ENCODE peak calls at places on chromosomes 3 and 15, in four cellular contexts. B, Y, W and H are unnamed samples.

GRCh38 chr15:29093065-29093435 is 176.6 kb downstream of the NSMCE3 start:
- DNase-seq in B (no peak), W (no peak), Y (no peak), H (no peak)

GRCh38 chr3:44996556-44996969 is 20.5 kb downstream of the EXOSC7 start:
- DNase-seq in W (no peak), Y (no peak), B (no peak), H (no peak)

GRCh38 chr3:184491011-184491576 is 70.5 kb upstream of the EPHB3 start:
- DNase-seq in W (no peak), Y (no peak), B (no peak), H (no peak)

GRCh38 chr15:95196176-95196915 is 965.0 kb downstream of the MCTP2 start:
- DNase-seq in B (no peak), W (no peak), Y (no peak), H (no peak)

GRCh38 chr3:52783211-52783555 is 5.8 kb downstream of the ITIH1 start:
- DNase-seq in Y (no peak), B (no peak), W (peak; percentile 4), H (no peak)

GRCh38 chr3:1998739-1999138 is 99.9 kb upstream of the CNTN4 start:
- DNase-seq in Y (no peak), W (no peak), B (no peak), H (no peak)

GRCh38 chr15:101115887-101116680 is 135.8 kb downstream of the CHSY1 start:
- DNase-seq in Y (no peak), W (peak; percentile 68), B (no peak), H (no peak)

GRCh38 chr3:73235768-73236167 is 174.3 kb downstream of the EBLN2 start:
- DNase-seq in W (no peak), Y (no peak), B (peak; percentile 39), H (no peak)

GRCh38 chr15:22963546-22964125 is 16.5 kb downstream of the CYFIP1 start:
- DNase-seq in Y (no peak), B (no peak), W (no peak), H (no peak)

GRCh38 chr3:106881177-106881576 is 496.1 kb upstream of the CCDC54 start:
- DNase-seq in Y (no peak), W (no peak), B (no peak), H (no peak)

GRCh38 chr15:90413411-90414379 is 25.7 kb downstream of the IQGAP1 start:
- DNase-seq in B (no peak), Y (no peak), W (no peak), H (no peak)

GRCh38 chr3:46895204-46895660 is 17.7 kb downstream of the PTH1R start:
- DNase-seq in W (peak; percentile 82), Y (peak; percentile 66), B (peak; percentile 67), H (peak; percentile 34)

GRCh38 chr15:98858610-98859023 is 149.0 kb downstream of the PGPEP1L start:
- DNase-seq in B (no peak), W (no peak), Y (no peak), H (no peak)

GRCh38 chr3:124986153-124987143 is 51.9 kb upstream of the MUC13 start:
- DNase-seq in B (peak; percentile 25), Y (no peak), W (no peak), H (no peak)

GRCh38 chr15:89199734-89200133 is 21.6 kb downstream of the RLBP1 start:
- DNase-seq in Y (no peak), W (no peak), B (no peak), H (no peak)

GRCh38 chr15:74380361-74381189 is 13.1 kb upstream of the CYP11A1 start:
- DNase-seq in B (no peak), W (no peak), Y (no peak), H (no peak)

GRCh38 chr3:146550743-146551510 is 6.5 kb upstream of the PLSCR1 start:
- DNase-seq in Y (no peak), W (no peak), B (no peak), H (no peak)

GRCh38 chr3:129615751-129616281 is 9.3 kb upstream of the PLXND1 start:
- DNase-seq in Y (no peak), W (peak; percentile 14), B (no peak), H (no peak)

GRCh38 chr15:56723787-56724186 is 9.5 kb downstream of the ZNF280D start:
- DNase-seq in B (no peak), W (no peak), Y (no peak), H (no peak)

GRCh38 chr3:64157150-64158035 is 67.9 kb downstream of the PRICKLE2 start:
- DNase-seq in Y (no peak), W (no peak), B (no peak), H (no peak)

GRCh38 chr15:67202991-67203390 is 51.5 kb downstream of the AAGAB start:
- DNase-seq in W (no peak), Y (no peak), B (no peak), H (no peak)

GRCh38 chr3:49813497-49814174 is at the start of gene UBA7:
- DNase-seq in B (no peak), Y (no peak), W (peak; percentile 65), H (no peak)